ENCODE peak calls at places on chromosomes 7 and 10, in ten cellular contexts. T is GM23338, N is sigmoid colon, U is SK-N-SH, W is cardiac muscle cell, B is neural progenitor cell, P is adrenal gland, R is uterus, O is fibroblast of lung, I is PC-3. L is an unnamed sample. For H3K4me1, the result is how much of the 10 kb centered on the place peaks cover.

GRCh38 chr7:100852048-100852872 is at the start of gene SLC12A9:
- DNase-seq in T (peak), N (peak), U (peak), W (peak), B (peak), P (peak), R (peak), O (peak), I (peak), L (peak)

GRCh38 chr7:40717242-40717641 is 582.4 kb downstream of the SUGCT start:
- DNase-seq in T (peak), N (no peak), U (peak), W (peak), B (peak), P (peak), R (no peak), O (peak), I (peak), L (peak)

GRCh38 chr7:87960244-87960643 is 26.2 kb downstream of the ADAM22 start:
- DNase-seq in T (no peak), N (no peak), U (no peak), W (no peak), B (no peak), P (no peak), R (no peak), O (no peak), I (no peak), L (no peak)

GRCh38 chr10:122462533-122463465 is 1.4 kb downstream of the HTRA1 start:
- DNase-seq in T (no peak), N (peak), U (peak), W (peak), B (peak), P (peak), R (peak), O (peak), I (peak), L (peak)

GRCh38 chr7:95578299-95578855 is 17.9 kb downstream of the PDK4 start:
- DNase-seq in T (no peak), N (no peak), U (no peak), W (no peak), B (no peak), P (no peak), R (no peak), O (no peak), I (no peak), L (no peak)

GRCh38 chr7:69282941-69283340 is 315.3 kb upstream of the AUTS2 start:
- DNase-seq in T (no peak), N (no peak), U (no peak), W (peak), B (no peak), P (no peak), R (no peak), O (no peak), I (no peak), L (no peak)

GRCh38 chr7:2477447-2478386 is 1.5 kb upstream of the GRIFIN start:
- DNase-seq in T (peak), N (no peak), U (peak), W (peak), B (peak), P (peak), R (no peak), O (peak), I (peak), L (peak)

GRCh38 chr10:103501186-103501585 is 7.7 kb downstream of the NEURL1 start:
- DNase-seq in T (no peak), N (no peak), U (no peak), W (no peak), B (no peak), P (no peak), R (peak), O (no peak), I (no peak), L (no peak)

GRCh38 chr7:121019018-121019417 is 30.5 kb downstream of the CPED1 start:
- DNase-seq in T (no peak), N (no peak), U (no peak), W (peak), B (no peak), P (no peak), R (no peak), O (peak), I (no peak), L (no peak)

GRCh38 chr7:98733036-98733435 is 116.0 kb downstream of the NPTX2 start:
- DNase-seq in T (peak), N (no peak), U (peak), W (peak), B (peak), P (peak), R (no peak), O (peak), I (peak), L (peak)

GRCh38 chr7:7653568-7654187 is 13.1 kb downstream of the UMAD1 start:
- DNase-seq in T (peak), N (no peak), U (peak), W (peak), B (peak), P (peak), R (no peak), O (peak), I (peak), L (no peak)

GRCh38 chr7:3065724-3066143 is 22.1 kb upstream of the CARD11 start:
- DNase-seq in T (peak), N (no peak), U (peak), W (peak), B (peak), P (peak), R (no peak), O (peak), I (peak), L (peak)

GRCh38 chr7:93016085-93016471 is 101.7 kb downstream of the SAMD9 start:
- DNase-seq in T (no peak), N (no peak), U (no peak), W (peak), B (no peak), P (no peak), R (no peak), O (peak), I (no peak), L (no peak)

GRCh38 chr10:100876575-100877158 is 36.1 kb upstream of the SLF2 start:
- DNase-seq in T (peak), N (no peak), U (no peak), W (no peak), B (no peak), P (no peak), R (no peak), O (no peak), I (no peak), L (no peak)

GRCh38 chr7:134724606-134725005 is 54.8 kb upstream of the CALD1 start:
- DNase-seq in T (peak), N (no peak), U (no peak), W (peak), B (peak), P (no peak), R (no peak), O (peak), I (peak), L (no peak)

GRCh38 chr7:78492146-78492545 is 693.6 kb downstream of the PHTF2 start:
- DNase-seq in T (no peak), N (no peak), U (no peak), W (no peak), B (no peak), P (no peak), R (no peak), O (no peak), I (no peak), L (no peak)

GRCh38 chr7:150738092-150739044 is 1.1 kb downstream of the GIMAP5 start:
- DNase-seq in T (no peak), N (no peak), U (no peak), W (no peak), B (no peak), P (no peak), R (no peak), O (no peak), I (peak), L (no peak)

GRCh38 chr7:115962340-115962739 is 68.2 kb downstream of the TFEC start:
- DNase-seq in T (no peak), N (no peak), U (no peak), W (no peak), B (no peak), P (no peak), R (no peak), O (no peak), I (no peak), L (no peak)

GRCh38 chr7:151101621-151102396 is 15.5 kb downstream of the AGAP3 start:
- DNase-seq in T (no peak), N (no peak), U (no peak), W (no peak), B (no peak), P (no peak), R (no peak), O (no peak), I (no peak), L (no peak)

GRCh38 chr10:30228638-30229037 is 120.4 kb downstream of the MTPAP start:
- DNase-seq in T (no peak), N (no peak), U (no peak), W (peak), B (no peak), P (no peak), R (no peak), O (no peak), I (no peak), L (no peak)

GRCh38 chr10:123790132-123790885 is 101.3 kb downstream of the CPXM2 start:
- DNase-seq in T (no peak), N (no peak), U (no peak), W (no peak), B (no peak), P (no peak), R (no peak), O (no peak), I (no peak), L (no peak)

GRCh38 chr7:23469150-23469960 is 936 bp downstream of the IGF2BP3 start:
- DNase-seq in T (no peak), N (no peak), U (peak), W (peak), B (peak), P (no peak), R (no peak), O (no peak), I (no peak), L (no peak)

GRCh38 chr7:44398953-44399574 is 73.7 kb upstream of the CAMK2B start:
- DNase-seq in T (no peak), N (no peak), U (no peak), W (no peak), B (no peak), P (no peak), R (no peak), O (peak), I (no peak), L (no peak)

GRCh38 chr7:103989785-103990775 is 622 bp upstream of the RELN start:
- DNase-seq in T (peak), N (no peak), U (peak), W (peak), B (peak), P (no peak), R (no peak), O (peak), I (peak), L (peak)

GRCh38 chr10:120987359-120987758 is 136.2 kb downstream of the WDR11 start:
- DNase-seq in T (no peak), N (no peak), U (no peak), W (no peak), B (no peak), P (no peak), R (no peak), O (no peak), I (no peak), L (no peak)

GRCh38 chr10:120981601-120982381 is 130.6 kb downstream of the WDR11 start:
- DNase-seq in T (peak), N (no peak), U (no peak), W (no peak), B (peak), P (no peak), R (no peak), O (no peak), I (no peak), L (no peak)

GRCh38 chr10:120983721-120984120 is 132.6 kb downstream of the WDR11 start:
- DNase-seq in T (no peak), N (no peak), U (no peak), W (no peak), B (no peak), P (no peak), R (no peak), O (no peak), I (no peak), L (no peak)

GRCh38 chr10:120982507-120982906 is 131.3 kb downstream of the WDR11 start:
- DNase-seq in T (peak), N (no peak), U (no peak), W (no peak), B (no peak), P (no peak), R (no peak), O (no peak), I (no peak), L (no peak)

DNA sequence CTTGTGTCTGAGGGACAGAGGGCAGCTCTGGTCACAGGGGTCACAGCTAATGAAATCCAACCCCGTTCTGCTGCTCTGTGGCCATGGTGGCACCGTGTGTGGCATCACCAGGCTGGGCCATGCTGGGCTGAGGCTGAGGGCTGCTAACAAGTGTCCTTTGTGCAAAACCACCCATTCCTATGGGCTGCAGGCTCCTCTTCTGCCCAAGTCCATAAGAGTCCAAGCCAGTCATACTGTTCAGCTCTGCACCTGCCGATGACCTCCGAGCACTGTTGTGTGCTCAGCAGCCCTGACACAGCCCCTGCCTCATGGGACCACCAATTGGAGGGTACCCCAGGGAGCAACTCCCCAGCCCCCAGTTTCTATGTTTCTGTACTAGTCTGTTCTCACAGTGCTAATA is 133.1 kb downstream of the WDR11 start:
- DNase-seq in T (no peak), N (no peak), U (no peak), W (no peak), B (no peak), P (no peak), R (no peak), O (no peak), I (no peak), L (no peak)
- TF ChIP-seq CTCF in T (no peak), N (no peak), U (no peak), W (no peak), B (no peak), P (no peak), R (no peak), O (no peak), I (no peak), L (no peak)

GRCh38 chr10:120938822-120939221 is 87.7 kb downstream of the WDR11 start:
- DNase-seq in T (no peak), N (peak), U (no peak), W (no peak), B (no peak), P (no peak), R (no peak), O (no peak), I (no peak), L (no peak)

GRCh38 chr10:120940299-120940900 is 89.2 kb downstream of the WDR11 start:
- DNase-seq in T (peak), N (peak), U (no peak), W (no peak), B (peak), P (no peak), R (no peak), O (no peak), I (no peak), L (no peak)

GRCh38 chr10:120942806-120943413 is 91.7 kb downstream of the WDR11 start:
- DNase-seq in T (peak), N (peak), U (peak), W (peak), B (peak), P (peak), R (peak), O (peak), I (peak), L (peak)

GRCh38 chr10:120943542-120943941 is 92.4 kb downstream of the WDR11 start:
- DNase-seq in T (peak), N (no peak), U (peak), W (no peak), B (peak), P (no peak), R (no peak), O (no peak), I (no peak), L (no peak)

DNA sequence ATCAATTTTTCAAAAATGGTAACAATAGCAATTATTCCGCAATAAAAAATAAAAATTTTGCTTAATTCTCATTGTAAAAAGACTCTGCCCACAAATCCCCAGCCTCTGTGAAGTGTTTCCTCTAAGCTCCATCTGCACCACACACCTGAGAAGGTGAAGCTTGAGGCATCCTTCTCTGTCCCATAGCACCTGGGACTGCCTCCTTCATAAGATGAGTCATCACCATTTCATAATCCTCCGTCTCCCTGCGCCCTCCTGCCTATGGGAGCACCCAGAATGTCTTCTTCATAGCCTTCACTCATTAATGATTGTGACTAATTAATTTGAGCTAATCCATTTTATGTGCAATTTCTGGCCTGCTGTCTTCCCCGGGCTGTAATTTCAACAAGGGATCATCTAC is 90.3 kb downstream of the WDR11 start:
- DNase-seq in T (no peak), N (no peak), U (no peak), W (no peak), B (no peak), P (no peak), R (no peak), O (no peak), I (peak), L (no peak)
- H3K27ac ChIP-seq in T (no peak), N (no peak), U (no peak), W (no peak), B (no peak), P (no peak), R (no peak), O (no peak), I (no peak), L (no peak)

GRCh38 chr7:55130079-55130476 is 111.3 kb downstream of the EGFR start:
- DNase-seq in T (no peak), N (no peak), U (no peak), W (peak), B (peak), P (peak), R (peak), O (peak), I (no peak), L (no peak)
- H3K4me1 ChIP-seq in T (under half), N (under half), U (half or more), W (under half), B (under half), P (under half), R (under half), O (half or more), I (half or more), L (under half)

GRCh38 chr10:16952610-16953009 is 135.4 kb upstream of the RSU1 start:
- DNase-seq in T (no peak), N (no peak), U (no peak), W (peak), B (peak), P (no peak), R (no peak), O (no peak), I (no peak), L (no peak)
- TF ChIP-seq CTCF in T (peak), N (no peak), U (no peak), W (peak), B (peak), P (no peak), R (no peak), O (no peak), I (no peak), L (no peak)

GRCh38 chr10:33428706-33429105 is 94.2 kb upstream of the NRP1 start:
- DNase-seq in T (no peak), N (no peak), U (no peak), W (no peak), B (no peak), P (no peak), R (no peak), O (no peak), I (no peak), L (no peak)
- H3K27ac ChIP-seq in T (no peak), N (no peak), U (no peak), W (no peak), B (no peak), P (no peak), R (no peak), O (no peak), I (no peak), L (no peak)

GRCh38 chr7:142773937-142774744 is 3.4 kb downstream of the PRSS2 start:
- DNase-seq in T (no peak), N (no peak), U (no peak), W (no peak), B (no peak), P (no peak), R (no peak), O (no peak), I (no peak), L (no peak)
- H3K4me1 ChIP-seq in T (under half), N (under half), U (under half), W (under half), B (under half), P (under half), R (under half), O (under half), I (under half), L (under half)

L was measured in testis.